ENCODE peak calls at places on chromosome 13, in nine cellular contexts. R is HFF-Myc; O is dorsolateral prefrontal cortex; K is spleen; X is HCT116; I is mesenchymal stem cell; L is CD8-positive, alpha-beta T cell; H is breast epithelium; C is neural progenitor cell. U is an unnamed sample.

GRCh38 chr13:32878172-32878571 is 138.1 kb upstream of the KL start:
- DNase-seq in R (no peak), O (no peak), K (no peak), X (no peak), I (peak), L (no peak), H (no peak), C (no peak), U (no peak)

GRCh38 chr13:41751277-41751676 is 209.6 kb downstream of the VWA8 start:
- DNase-seq in R (no peak), O (no peak), K (no peak), X (no peak), I (peak), L (no peak), H (no peak), C (no peak), U (no peak)

GRCh38 chr13:83008496-83008895 is 873.8 kb downstream of the SLITRK1 start:
- DNase-seq in R (no peak), O (no peak), K (no peak), X (no peak), I (no peak), L (no peak), H (no peak), C (no peak), U (no peak)

GRCh38 chr13:91805605-91806004 is 407.2 kb downstream of the GPC5 start:
- DNase-seq in R (no peak), O (no peak), K (no peak), X (no peak), I (peak), L (no peak), H (no peak), C (no peak), U (no peak)

GRCh38 chr13:100707818-100708740 is 33.5 kb upstream of the TMTC4 start:
- DNase-seq in R (no peak), O (no peak), K (no peak), X (no peak), I (no peak), L (no peak), H (no peak), C (no peak), U (peak)

GRCh38 chr13:65260938-65261880 is 1968.9 kb downstream of the PCDH9 start:
- DNase-seq in R (no peak), O (no peak), K (no peak), X (no peak), I (peak), L (no peak), H (no peak), C (no peak), U (peak)

GRCh38 chr13:113935523-113935922 is 38.4 kb downstream of the C13orf46 start:
- DNase-seq in R (no peak), O (no peak), K (no peak), X (no peak), I (no peak), L (no peak), H (no peak), C (peak), U (no peak)

GRCh38 chr13:91398413-91399188 is at the start of gene GPC5:
- DNase-seq in R (no peak), O (peak), K (peak), X (peak), I (peak), L (peak), H (peak), C (peak), U (no peak)

GRCh38 chr13:42369071-42369795 is 97.3 kb downstream of the AKAP11 start:
- DNase-seq in R (no peak), O (no peak), K (no peak), X (no peak), I (no peak), L (no peak), H (no peak), C (no peak), U (no peak)

GRCh38 chr13:107883561-107884175 is 331.7 kb downstream of the LIG4 start:
- DNase-seq in R (no peak), O (no peak), K (no peak), X (no peak), I (peak), L (no peak), H (no peak), C (no peak), U (no peak)

GRCh38 chr13:106133025-106133424 is 402.4 kb downstream of the EFNB2 start:
- DNase-seq in R (no peak), O (no peak), K (no peak), X (no peak), I (peak), L (no peak), H (no peak), C (no peak), U (no peak)

GRCh38 chr13:112943309-112944125 is 25.5 kb upstream of the MCF2L start:
- DNase-seq in R (no peak), O (no peak), K (peak), X (no peak), I (peak), L (no peak), H (no peak), C (peak), U (no peak)

GRCh38 chr13:20297181-20297580 is 65.1 kb upstream of the GJB6 start:
- DNase-seq in R (no peak), O (no peak), K (no peak), X (no peak), I (no peak), L (no peak), H (no peak), C (no peak), U (no peak)

GRCh38 chr13:32811297-32811800 is 204.9 kb upstream of the KL start:
- DNase-seq in R (peak), O (no peak), K (no peak), X (no peak), I (peak), L (no peak), H (no peak), C (peak), U (no peak)

GRCh38 chr13:101258509-101258908 is 157.8 kb downstream of the NALCN start:
- DNase-seq in R (no peak), O (no peak), K (no peak), X (no peak), I (no peak), L (no peak), H (no peak), C (no peak), U (no peak)

GRCh38 chr13:90532861-90533260 is 814.6 kb upstream of the MIR17HG start:
- DNase-seq in R (no peak), O (no peak), K (no peak), X (no peak), I (no peak), L (no peak), H (no peak), C (no peak), U (no peak)

GRCh38 chr13:77820431-77821149 is 98.0 kb downstream of the EDNRB start:
- DNase-seq in R (no peak), O (no peak), K (no peak), X (no peak), I (no peak), L (no peak), H (no peak), C (no peak), U (no peak)

GRCh38 chr13:64488731-64489130 is 2741.4 kb downstream of the PCDH9 start:
- DNase-seq in R (no peak), O (no peak), K (no peak), X (no peak), I (peak), L (no peak), H (no peak), C (no peak), U (no peak)

GRCh38 chr13:65966991-65967451 is 1263.1 kb downstream of the PCDH9 start:
- DNase-seq in R (peak), O (no peak), K (no peak), X (peak), I (peak), L (no peak), H (no peak), C (peak), U (no peak)

GRCh38 chr13:86020350-86021002 is 221.3 kb upstream of the SLITRK6 start:
- DNase-seq in R (no peak), O (no peak), K (no peak), X (no peak), I (peak), L (no peak), H (no peak), C (no peak), U (peak)

GRCh38 chr13:90883592-90883991 is 463.9 kb upstream of the MIR17HG start:
- DNase-seq in R (no peak), O (no peak), K (no peak), X (no peak), I (no peak), L (no peak), H (no peak), C (no peak), U (no peak)

GRCh38 chr13:27953671-27954405 is 15.3 kb downstream of the CDX2 start:
- DNase-seq in R (peak), O (no peak), K (peak), X (peak), I (peak), L (peak), H (peak), C (peak), U (peak)

GRCh38 chr13:27955192-27955591 is 13.9 kb downstream of the CDX2 start:
- DNase-seq in R (no peak), O (no peak), K (no peak), X (no peak), I (no peak), L (no peak), H (no peak), C (no peak), U (no peak)

GRCh38 chr13:27954406-27954851 is 14.7 kb downstream of the CDX2 start:
- DNase-seq in R (no peak), O (no peak), K (peak), X (no peak), I (peak), L (no peak), H (no peak), C (peak), U (no peak)

GRCh38 chr13:27956576-27957300 is 12.4 kb downstream of the CDX2 start:
- DNase-seq in R (no peak), O (no peak), K (no peak), X (no peak), I (no peak), L (no peak), H (no peak), C (no peak), U (no peak)

GRCh38 chr13:27952931-27953670 is 16.0 kb downstream of the CDX2 start:
- DNase-seq in R (no peak), O (no peak), K (no peak), X (no peak), I (no peak), L (no peak), H (no peak), C (peak), U (no peak)
- H3K4me3 ChIP-seq in R (no peak), O (peak), K (peak), X (peak), I (peak), L (peak), H (peak), C (peak), U (no peak)

GRCh38 chr13:59531571-59532091 is 632.1 kb downstream of the DIAPH3 start:
- DNase-seq in R (peak), O (peak), K (peak), X (peak), I (peak), L (no peak), H (peak), C (peak), U (peak)
- H3K4me3 ChIP-seq in R (no peak), O (no peak), K (no peak), X (no peak), I (no peak), L (no peak), H (no peak), C (no peak), U (no peak)

DNA sequence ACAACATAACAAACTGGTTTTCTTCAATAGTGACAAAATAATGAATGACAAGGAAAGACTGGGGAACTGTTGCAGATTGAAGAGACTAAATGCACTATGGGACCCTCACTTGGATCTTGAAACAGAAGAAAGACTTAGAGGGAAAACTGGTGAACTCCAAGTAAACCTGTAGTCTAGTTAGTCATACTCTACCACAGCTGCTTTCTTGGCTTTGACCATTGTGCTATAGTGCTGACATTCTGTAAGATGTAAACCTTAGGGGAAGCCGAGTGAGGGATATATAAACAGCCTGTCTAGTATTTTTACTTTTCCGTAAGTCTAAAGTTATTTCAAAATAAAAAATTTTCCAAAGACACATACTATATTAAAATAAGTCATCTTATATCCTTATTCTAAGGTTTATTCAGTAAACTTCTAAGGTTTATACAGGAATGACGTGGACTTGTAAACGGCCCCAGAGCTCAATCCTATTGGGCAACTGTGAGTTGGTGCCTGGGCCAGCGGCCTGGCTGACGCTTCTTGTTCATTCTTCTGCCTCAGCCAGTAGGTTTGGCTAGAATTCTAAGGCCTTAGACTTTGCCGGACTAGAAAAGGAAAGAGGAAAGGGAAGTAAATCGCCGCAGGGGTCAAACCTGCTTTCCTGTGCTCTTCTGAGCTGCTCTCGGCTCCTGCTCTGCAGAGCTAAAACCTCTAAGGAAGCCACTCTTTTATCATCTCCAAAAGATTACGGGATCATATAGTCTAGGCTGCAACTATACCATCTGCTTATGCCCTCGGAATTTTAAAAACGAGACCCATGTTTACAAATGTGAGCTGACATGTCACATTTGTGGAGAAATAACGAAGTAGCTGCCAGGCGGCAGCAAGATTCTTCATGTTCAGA is 33.7 kb upstream of the UBE2L5 start:
- DNase-seq in R (no peak), O (no peak), K (no peak), X (no peak), I (no peak), L (no peak), H (peak), C (peak), U (no peak)
- H3K4me3 ChIP-seq in R (no peak), O (no peak), K (no peak), X (no peak), I (peak), L (peak), H (peak), C (no peak), U (no peak)

DNA sequence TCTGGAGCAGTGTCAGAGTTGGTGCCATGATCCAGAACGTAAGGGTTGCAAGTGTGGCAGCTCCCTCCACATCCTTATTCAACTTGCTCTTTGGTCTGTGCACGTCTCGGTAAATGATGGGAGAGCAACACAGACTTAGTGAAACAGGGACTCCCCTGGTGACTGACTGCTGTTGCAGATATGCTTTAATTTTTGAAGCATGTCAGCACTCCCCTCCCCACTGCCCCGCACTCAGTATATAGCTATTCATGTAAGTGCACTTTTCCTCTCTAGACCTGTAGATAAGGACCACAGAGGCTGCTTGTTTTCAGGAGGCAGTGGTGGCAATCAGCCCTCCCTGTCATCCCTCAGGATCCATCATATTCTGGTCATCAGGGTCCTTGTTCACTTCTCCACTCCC is 470.9 kb downstream of the IRS2 start:
- DNase-seq in R (no peak), O (no peak), K (no peak), X (no peak), I (no peak), L (no peak), H (no peak), C (no peak), U (no peak)
- H3K4me3 ChIP-seq in R (no peak), O (no peak), K (no peak), X (no peak), I (no peak), L (no peak), H (no peak), C (no peak), U (no peak)

GRCh38 chr13:99656092-99656745 is 154.9 kb downstream of the TM9SF2 start:
- DNase-seq in R (peak), O (peak), K (peak), X (peak), I (peak), L (peak), H (peak), C (peak), U (peak)

GRCh38 chr13:99656843-99657506 is 155.7 kb downstream of the TM9SF2 start:
- DNase-seq in R (no peak), O (no peak), K (no peak), X (no peak), I (no peak), L (no peak), H (no peak), C (peak), U (no peak)

GRCh38 chr13:99659234-99659633 is 158.0 kb downstream of the TM9SF2 start:
- DNase-seq in R (no peak), O (no peak), K (no peak), X (no peak), I (no peak), L (no peak), H (no peak), C (peak), U (no peak)

GRCh38 chr13:99658266-99658991 is 157.2 kb downstream of the TM9SF2 start:
- DNase-seq in R (no peak), O (no peak), K (peak), X (no peak), I (peak), L (peak), H (peak), C (peak), U (peak)

GRCh38 chr13:99657848-99658265 is 156.6 kb downstream of the TM9SF2 start:
- DNase-seq in R (no peak), O (no peak), K (no peak), X (no peak), I (peak), L (peak), H (no peak), C (peak), U (no peak)
- H3K4me3 ChIP-seq in R (no peak), O (peak), K (peak), X (no peak), I (peak), L (peak), H (peak), C (peak), U (peak)

DNA sequence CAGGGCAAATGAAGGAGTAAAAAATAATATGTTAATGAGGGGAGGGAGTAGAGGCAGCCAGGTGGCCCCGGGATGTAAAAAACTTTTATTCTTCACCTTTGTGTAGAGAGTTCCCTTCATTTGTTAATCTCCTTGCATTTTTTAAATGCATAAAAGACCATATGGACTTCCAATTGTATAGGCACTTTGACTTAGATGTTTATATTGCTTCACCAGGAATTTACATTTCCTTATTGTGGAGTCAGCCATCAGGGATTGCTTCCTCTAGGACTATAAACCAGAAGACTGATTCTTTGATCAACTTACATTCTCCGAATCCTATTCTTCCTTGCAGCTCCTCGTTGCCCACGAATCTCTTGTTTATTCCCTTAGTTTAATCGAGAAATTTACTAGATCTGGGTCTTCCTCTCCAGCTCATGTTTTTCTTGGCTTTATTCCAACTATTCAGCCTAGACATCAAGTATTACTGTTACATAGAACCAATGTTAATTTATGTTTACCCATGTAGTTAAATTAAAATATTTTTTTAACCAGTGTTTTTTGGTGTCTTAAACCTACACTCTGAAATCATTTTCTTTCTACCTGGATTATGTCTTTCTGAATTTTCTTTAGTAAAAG is 1187.0 kb upstream of the SLC10A2 start:
- DNase-seq in R (no peak), O (no peak), K (no peak), X (no peak), I (peak), L (no peak), H (no peak), C (no peak), U (no peak)
- H3K4me3 ChIP-seq in R (no peak), O (no peak), K (no peak), X (no peak), I (no peak), L (no peak), H (no peak), C (no peak), U (no peak)